ENCODE peak calls at places on chromosomes 2 and 18, in seven cellular contexts. X is ovary, G is fibroblast of pulmonary artery, D is WTC11, H is heart left ventricle, T is kidney, N is heart right ventricle. B is an unnamed sample.

GRCh38 chr2:169965495-169965894 is 138.2 kb downstream of the UBR3 start:
- DNase-seq in X (no peak), G (peak; percentile 59), D (no peak), H (no peak), T (no peak), N (no peak), B (no peak)

GRCh38 chr2:96940026-96940601 is 46.3 kb downstream of the FAM178B start:
- DNase-seq in X (no peak), G (no peak), D (no peak), H (no peak), T (peak; percentile 28), N (no peak), B (no peak)

GRCh38 chr2:36650031-36650430 is 46.5 kb upstream of the VIT start:
- DNase-seq in X (no peak), G (peak; percentile 45), D (no peak), H (no peak), T (no peak), N (no peak), B (no peak)

GRCh38 chr18:46226461-46226860 is 122.3 kb downstream of the HAUS1 start:
- DNase-seq in X (no peak), G (peak; percentile 45), D (no peak), H (no peak), T (no peak), N (no peak), B (no peak)

GRCh38 chr18:26549486-26550435 is 1.4 kb upstream of the KCTD1 start:
- DNase-seq in X (peak; percentile 70), G (peak; percentile 68), D (peak; percentile 59), H (peak; percentile 77), T (peak; percentile 91), N (peak; percentile 43), B (no peak)

GRCh38 chr2:229805559-229805958 is 91.2 kb upstream of the DNER start:
- DNase-seq in X (no peak), G (no peak), D (no peak), H (no peak), T (no peak), N (no peak), B (no peak)

GRCh38 chr2:119184512-119184911 is 26.0 kb upstream of the C1QL2 start:
- DNase-seq in X (no peak), G (no peak), D (no peak), H (no peak), T (no peak), N (no peak), B (no peak)

GRCh38 chr18:42915240-42915791 is 200.2 kb downstream of the RIT2 start:
- DNase-seq in X (no peak), G (no peak), D (no peak), H (no peak), T (no peak), N (no peak), B (no peak)

GRCh38 chr2:54864727-54865126 is 141.3 kb downstream of the EML6 start:
- DNase-seq in X (no peak), G (no peak), D (no peak), H (no peak), T (no peak), N (no peak), B (no peak)

GRCh38 chr2:14123436-14124103 is 508.9 kb upstream of the LRATD1 start:
- DNase-seq in X (no peak), G (no peak), D (no peak), H (no peak), T (no peak), N (no peak), B (no peak)

GRCh38 chr2:11292464-11293255 is 51.8 kb downstream of the ROCK2 start:
- DNase-seq in X (no peak), G (peak; percentile 70), D (no peak), H (no peak), T (no peak), N (peak; percentile 15), B (no peak)

DNA sequence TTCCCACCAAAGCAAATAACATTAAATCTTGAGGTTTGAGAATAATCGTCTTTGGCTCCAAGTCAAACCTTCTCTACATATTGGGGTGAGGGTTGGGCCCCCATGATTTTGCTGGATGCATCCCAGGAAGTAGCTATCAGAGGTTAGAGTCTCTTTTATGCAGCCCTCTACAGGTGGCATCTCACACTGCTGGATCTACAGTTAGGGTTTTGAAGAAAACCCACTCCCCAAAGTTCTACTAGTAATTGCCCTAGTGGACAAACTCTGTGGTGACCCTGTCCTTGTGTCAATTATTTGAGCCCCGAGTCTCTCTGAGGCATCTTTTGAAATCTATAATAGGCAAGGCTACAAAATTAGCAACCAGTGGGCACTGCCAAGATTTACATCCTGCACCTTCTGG is 15.0 kb upstream of the REG1A start:
- DNase-seq in X (no peak), G (no peak), D (no peak), H (no peak), T (no peak), N (no peak), B (no peak)
- TF ChIP-seq CTCF in X (no peak), G (no peak), D (no peak), H (no peak), T (no peak), N (no peak), B (no peak)

GRCh38 chr2:68031546-68032160 is 31.2 kb downstream of the C1D start:
- DNase-seq in X (no peak), G (peak; percentile 79), D (no peak), H (no peak), T (no peak), N (no peak), B (no peak)
- TF ChIP-seq CTCF in X (peak; percentile 37), G (peak; percentile 67), D (peak; percentile 40), H (peak; percentile 63), T (peak; percentile 59), N (peak; percentile 48), B (peak; percentile 63)

DNA sequence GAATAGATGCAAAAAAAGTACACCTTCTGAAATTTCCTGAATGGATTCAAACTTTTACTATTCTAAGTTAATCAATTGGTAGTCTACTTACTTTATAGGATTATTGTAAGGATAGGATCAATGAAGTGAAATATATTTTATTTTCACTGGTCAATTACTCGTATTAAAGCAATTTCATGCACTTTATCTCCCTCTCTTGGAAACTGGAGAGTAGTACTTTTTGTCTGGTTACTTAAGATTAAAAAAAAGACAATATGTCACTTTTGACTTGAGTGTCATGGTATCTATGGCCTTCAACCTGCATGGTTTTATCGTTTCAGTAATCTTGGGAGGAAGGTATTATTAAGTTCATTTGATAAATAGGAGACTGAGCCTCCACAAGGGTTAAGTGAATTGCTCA is 1.0 kb upstream of the KYNU start:
- DNase-seq in X (no peak), G (peak; percentile 26), D (no peak), H (no peak), T (no peak), N (no peak), B (no peak)
- TF ChIP-seq CTCF in X (no peak), G (peak; percentile 6), D (no peak), H (no peak), T (no peak), N (no peak), B (no peak)

GRCh38 chr18:77304263-77304662 is 54.6 kb downstream of the GALR1 start:
- DNase-seq in X (no peak), G (no peak), D (no peak), H (no peak), T (no peak), N (no peak), B (no peak)
- TF ChIP-seq CTCF in X (no peak), G (no peak), D (no peak), H (no peak), T (no peak), N (no peak), B (no peak)

GRCh38 chr2:228037915-228038314 is 143.6 kb downstream of the SPHKAP start:
- DNase-seq in X (no peak), G (no peak), D (no peak), H (no peak), T (no peak), N (no peak), B (no peak)

GRCh38 chr2:228040995-228041394 is 140.5 kb downstream of the SPHKAP start:
- DNase-seq in X (no peak), G (no peak), D (no peak), H (no peak), T (no peak), N (no peak), B (no peak)

GRCh38 chr2:228039752-228040534 is 141.5 kb downstream of the SPHKAP start:
- DNase-seq in X (no peak), G (peak; percentile 40), D (no peak), H (no peak), T (no peak), N (no peak), B (no peak)
- TF ChIP-seq CTCF in X (no peak), G (peak; percentile 76), D (peak; percentile 57), H (no peak), T (peak; percentile 30), N (peak; percentile 26), B (no peak)